ENCODE peak calls at places on chromosomes 16 and 17, in four cellular contexts. H, P, X and I are unnamed samples.

GRCh38 chr16:4435668-4436067 is 10.0 kb downstream of the DNAJA3 start:
- DNase-seq in P (no peak), X (no peak), H (no peak), I (no peak)

GRCh38 chr17:47837401-47838039 is 3.6 kb downstream of the SCRN2 start:
- DNase-seq in P (no peak), X (no peak), H (no peak), I (no peak)

GRCh38 chr17:82897514-82898249 is 57.9 kb upstream of the ZNF750 start:
- DNase-seq in H (no peak), X (no peak), P (no peak), I (no peak)

GRCh38 chr16:81629032-81629802 is 149.9 kb upstream of the PLCG2 start:
- DNase-seq in P (no peak), H (no peak), X (no peak), I (no peak)

GRCh38 chr17:64998436-64999190 is 57.9 kb downstream of the GNA13 start:
- DNase-seq in H (no peak), X (no peak), P (peak; percentile 14), I (no peak)

GRCh38 chr17:75277664-75278071 is 6.6 kb upstream of the MIF4GD start:
- DNase-seq in H (no peak), P (no peak), X (no peak), I (no peak)

GRCh38 chr17:67696853-67697505 is 20.8 kb upstream of the NOL11 start:
- DNase-seq in P (no peak), H (no peak), X (no peak), I (no peak)

GRCh38 chr17:66637491-66637890 is 197.4 kb upstream of the CACNG5 start:
- DNase-seq in X (no peak), H (no peak), P (no peak), I (no peak)

GRCh38 chr16:12680531-12680930 is 123.2 kb downstream of the CPPED1 start:
- DNase-seq in H (no peak), P (no peak), X (no peak), I (no peak)

GRCh38 chr17:351875-352420 is 659 bp downstream of the RPH3AL start:
- DNase-seq in X (no peak), H (no peak), P (no peak), I (no peak)

GRCh38 chr17:80361495-80362220 is 53.3 kb upstream of the ENDOV start:
- DNase-seq in H (no peak), X (no peak), P (peak; percentile 83), I (no peak)

GRCh38 chr16:48535369-48535787 is 74.6 kb downstream of the N4BP1 start:
- DNase-seq in H (no peak), X (no peak), P (no peak), I (no peak)

GRCh38 chr16:88731699-88732098 is 25.4 kb downstream of the CTU2 start:
- DNase-seq in X (no peak), P (no peak), H (no peak), I (no peak)

GRCh38 chr16:87956169-87956770 is 5.0 kb downstream of the BANP start:
- DNase-seq in H (no peak), X (no peak), P (no peak), I (no peak)

GRCh38 chr17:30379303-30380105 is 777 bp downstream of the CPD start:
- DNase-seq in X (no peak), H (no peak), P (peak; percentile 62), I (no peak)

GRCh38 chr17:4751925-4752324 is 12.2 kb upstream of the CXCL16 start:
- DNase-seq in X (no peak), H (no peak), P (no peak), I (no peak)

GRCh38 chr17:77769215-77769614 is 189.3 kb upstream of the TNRC6C start:
- DNase-seq in X (no peak), H (no peak), P (no peak), I (no peak)

GRCh38 chr16:528111-529011 is 849 bp downstream of the CAPN15 start:
- DNase-seq in H (no peak), P (no peak), X (no peak), I (no peak)

GRCh38 chr16:88369447-88370008 is 13.2 kb upstream of the ZNF469 start:
- DNase-seq in P (no peak), H (no peak), X (peak; percentile 3), I (no peak)

GRCh38 chr17:40056379-40057005 is 2.3 kb upstream of the MED24 start:
- DNase-seq in H (no peak), P (no peak), X (peak; percentile 55), I (no peak)

GRCh38 chr17:47716381-47716780 is 16.7 kb upstream of the TBX21 start:
- DNase-seq in H (no peak), P (no peak), X (no peak), I (no peak)

GRCh38 chr16:30764086-30764485 is 2.0 kb downstream of the RNF40 start:
- DNase-seq in H (no peak), X (no peak), P (no peak), I (no peak)

GRCh38 chr17:27819171-27819544 is 18.8 kb upstream of the NOS2 start:
- DNase-seq in P (no peak), X (no peak), H (no peak), I (no peak)

GRCh38 chr17:82959990-82960418 is 119.4 kb upstream of the METRNL start:
- DNase-seq in P (no peak), H (no peak), X (no peak), I (no peak)

GRCh38 chr16:80407265-80407987 is 133.4 kb upstream of the DYNLRB2 start:
- DNase-seq in X (no peak), H (no peak), P (no peak), I (no peak)

GRCh38 chr16:77660311-77660710 is 62.0 kb upstream of the NUDT7 start:
- DNase-seq in H (no peak), X (no peak), P (peak; percentile 49), I (no peak)

GRCh38 chr16:5065813-5066212 is at the start of gene C16orf89:
- DNase-seq in H (no peak), X (peak; percentile 66), P (no peak), I (no peak)